ENCODE peak calls at places on chromosomes 2 and 18, in six cellular contexts. Y, I, T, W, J and P are unnamed samples.

GRCh38 chr2:163859951-163860350 is 124.1 kb upstream of the FIGN start:
- DNase-seq in Y (peak), I (no peak), T (peak), W (no peak), J (no peak), P (no peak)

GRCh38 chr18:46621871-46622270 is 35.1 kb downstream of the LOXHD1 start:
- DNase-seq in Y (no peak), I (no peak), T (no peak), W (no peak), J (no peak), P (no peak)

GRCh38 chr2:205607146-205607545 is 75.2 kb upstream of the NRP2 start:
- DNase-seq in Y (no peak), I (no peak), T (no peak), W (no peak), J (no peak), P (no peak)

GRCh38 chr2:233643128-233643527 is 6.9 kb downstream of the UGT1A10 start:
- DNase-seq in Y (no peak), I (peak), T (no peak), W (peak), J (peak), P (no peak)

GRCh38 chr2:98528349-98528748 is 80.0 kb downstream of the COA5 start:
- DNase-seq in Y (no peak), I (no peak), T (no peak), W (no peak), J (no peak), P (no peak)

GRCh38 chr2:104790100-104790811 is 63.7 kb upstream of the POU3F3 start:
- DNase-seq in Y (no peak), I (no peak), T (no peak), W (no peak), J (peak), P (peak)

GRCh38 chr18:48941672-48942071 is 9.1 kb downstream of the SMAD7 start:
- DNase-seq in Y (no peak), I (peak), T (no peak), W (no peak), J (peak), P (no peak)

GRCh38 chr18:6044773-6045172 is 149.5 kb upstream of the TMEM200C start:
- DNase-seq in Y (peak), I (no peak), T (no peak), W (no peak), J (no peak), P (no peak)

GRCh38 chr2:46030330-46030729 is 266.9 kb upstream of the EPAS1 start:
- DNase-seq in Y (no peak), I (no peak), T (no peak), W (no peak), J (no peak), P (no peak)

GRCh38 chr2:102065675-102066252 is 74.0 kb downstream of the IL1R2 start:
- DNase-seq in Y (peak), I (no peak), T (peak), W (peak), J (peak), P (peak)

GRCh38 chr2:1495676-1496393 is 82.6 kb downstream of the TPO start:
- DNase-seq in Y (no peak), I (no peak), T (no peak), W (no peak), J (no peak), P (no peak)

GRCh38 chr2:7292154-7292553 is 374.9 kb downstream of the RNF144A start:
- DNase-seq in Y (no peak), I (no peak), T (no peak), W (no peak), J (peak), P (no peak)

GRCh38 chr2:158128168-158128973 is 26.7 kb downstream of the UPP2 start:
- DNase-seq in Y (no peak), I (no peak), T (no peak), W (no peak), J (no peak), P (no peak)

GRCh38 chr2:53744395-53745065 is 23.1 kb upstream of the CHAC2 start:
- DNase-seq in Y (peak), I (no peak), T (peak), W (no peak), J (peak), P (no peak)

GRCh38 chr18:28159055-28159454 is 17.9 kb downstream of the CDH2 start:
- DNase-seq in Y (no peak), I (no peak), T (no peak), W (no peak), J (peak), P (no peak)

GRCh38 chr18:31497711-31498449 is at the start of gene DSG2:
- DNase-seq in Y (no peak), I (no peak), T (no peak), W (no peak), J (peak), P (peak)

GRCh38 chr2:199163901-199164300 is 293.8 kb downstream of the SATB2 start:
- DNase-seq in Y (no peak), I (no peak), T (no peak), W (no peak), J (no peak), P (no peak)

GRCh38 chr2:31384351-31384750 is 30.2 kb downstream of the XDH start:
- DNase-seq in Y (peak), I (no peak), T (peak), W (peak), J (peak), P (peak)

GRCh38 chr18:47964086-47964485 is 33.6 kb upstream of the SMAD2 start:
- DNase-seq in Y (no peak), I (no peak), T (no peak), W (no peak), J (no peak), P (no peak)

GRCh38 chr18:79604205-79604912 is 75.2 kb upstream of the CTDP1 start:
- DNase-seq in Y (no peak), I (no peak), T (no peak), W (no peak), J (no peak), P (no peak)

GRCh38 chr18:44709297-44710117 is 28.8 kb downstream of the SETBP1 start:
- DNase-seq in Y (no peak), I (no peak), T (peak), W (no peak), J (no peak), P (no peak)

GRCh38 chr18:78241535-78242306 is 737.9 kb upstream of the SALL3 start:
- DNase-seq in Y (no peak), I (no peak), T (no peak), W (no peak), J (no peak), P (no peak)

GRCh38 chr2:188267776-188268175 is 23.9 kb upstream of the GULP1 start:
- DNase-seq in Y (no peak), I (no peak), T (no peak), W (no peak), J (no peak), P (no peak)

GRCh38 chr2:27095745-27096651 is 9.4 kb downstream of the KHK start:
- DNase-seq in Y (peak), I (peak), T (peak), W (no peak), J (peak), P (no peak)

GRCh38 chr2:156947261-156947660 is 310.2 kb upstream of the GALNT5 start:
- DNase-seq in Y (peak), I (no peak), T (no peak), W (no peak), J (peak), P (no peak)

GRCh38 chr18:24657461-24657860 is 197.0 kb downstream of the HRH4 start:
- DNase-seq in Y (no peak), I (peak), T (peak), W (no peak), J (no peak), P (no peak)

DNA sequence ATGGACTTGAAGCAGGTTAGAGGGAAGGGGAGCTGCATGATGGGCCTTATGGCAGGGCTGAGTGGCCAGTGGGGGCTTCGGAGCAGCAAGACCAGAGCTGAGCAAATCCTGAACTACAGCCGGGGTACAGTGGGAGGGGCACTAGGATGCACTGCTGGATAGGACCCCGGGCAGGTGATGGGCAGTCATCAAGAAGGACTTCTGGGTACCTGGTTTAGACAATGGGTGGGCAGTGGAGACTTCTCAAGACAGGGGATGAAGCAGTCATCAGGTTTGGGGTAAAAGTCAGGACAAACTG is 507.4 kb upstream of the MYT1L start:
- DNase-seq in Y (no peak), I (no peak), T (no peak), W (no peak), J (no peak), P (no peak)
- H2AFZ ChIP-seq in Y (no peak), I (no peak), T (no peak), W (no peak), J (no peak), P (no peak)

DNA sequence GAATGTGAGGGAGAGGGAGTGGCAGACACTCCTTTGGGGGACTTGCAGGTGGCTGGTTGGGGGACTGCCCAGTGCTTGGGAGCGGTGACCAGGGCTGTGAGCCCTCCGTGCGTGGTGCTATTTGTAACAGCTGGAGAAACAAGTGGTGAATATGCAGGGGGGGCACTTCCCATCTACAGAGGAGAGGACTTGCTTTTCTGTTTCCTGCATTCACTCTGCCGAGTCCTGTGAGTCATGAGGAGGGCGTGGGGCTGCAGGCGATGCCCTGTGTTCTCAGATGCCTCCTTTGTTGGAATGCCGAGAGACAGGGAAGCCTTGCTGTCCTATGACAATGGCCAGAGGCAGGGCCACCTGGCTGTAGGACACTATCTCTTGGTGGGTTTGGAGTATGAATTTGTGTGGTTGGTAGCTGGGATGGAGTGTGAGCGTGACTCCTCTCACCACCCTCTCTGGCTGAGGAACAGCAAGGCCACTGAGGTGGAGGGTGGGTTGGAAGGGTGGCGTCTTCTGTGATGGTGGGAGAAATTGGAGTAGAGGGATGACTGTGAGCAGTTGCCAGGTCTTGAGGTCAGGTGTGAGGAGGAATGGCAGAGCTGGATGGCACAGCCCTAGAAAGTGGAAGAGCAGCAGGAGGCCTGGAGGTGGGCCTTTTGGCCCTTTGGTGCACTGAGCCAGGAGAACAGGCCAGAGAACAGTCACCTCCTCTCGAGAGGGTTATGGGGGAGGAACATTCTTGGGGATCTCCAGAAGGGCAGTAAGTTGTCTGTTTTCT is 24.3 kb downstream of the FHOD3 start:
- DNase-seq in Y (peak), I (no peak), T (no peak), W (peak), J (peak), P (peak)
- H3K27ac ChIP-seq in Y (no peak), I (no peak), T (no peak), W (no peak), J (no peak), P (no peak)

DNA sequence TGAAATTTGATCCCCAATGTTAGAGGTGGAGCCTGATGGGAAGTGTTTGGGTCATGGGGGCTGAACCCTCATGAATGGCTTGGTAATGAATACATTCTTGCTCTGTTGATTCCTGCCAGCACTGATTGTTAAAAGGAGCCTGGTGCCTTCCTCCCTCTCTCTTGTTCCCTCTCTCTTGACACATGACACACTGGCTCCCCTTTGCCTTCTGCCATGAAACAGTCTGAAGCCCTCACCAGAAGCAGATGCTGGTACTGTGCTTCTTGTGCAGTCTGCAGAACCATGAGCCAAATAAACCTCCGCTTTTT is 30.6 kb upstream of the EPC2 start:
- DNase-seq in Y (no peak), I (peak), T (peak), W (peak), J (no peak), P (peak)
- H2AFZ ChIP-seq in Y (no peak), I (no peak), T (no peak), W (peak), J (peak), P (peak)

GRCh38 chr2:74860079-74860478 is 26.2 kb downstream of the HK2 start:
- DNase-seq in Y (no peak), I (no peak), T (no peak), W (no peak), J (no peak), P (no peak)

GRCh38 chr2:74856599-74856998 is 22.7 kb downstream of the HK2 start:
- DNase-seq in Y (no peak), I (no peak), T (no peak), W (no peak), J (no peak), P (no peak)

GRCh38 chr2:74856004-74856578 is 22.2 kb downstream of the HK2 start:
- DNase-seq in Y (no peak), I (no peak), T (no peak), W (peak), J (no peak), P (no peak)

GRCh38 chr2:74857215-74857614 is 23.3 kb downstream of the HK2 start:
- DNase-seq in Y (no peak), I (no peak), T (no peak), W (no peak), J (no peak), P (no peak)

GRCh38 chr2:74857725-74858124 is 23.8 kb downstream of the HK2 start:
- DNase-seq in Y (no peak), I (no peak), T (no peak), W (no peak), J (no peak), P (no peak)
- H3K27ac ChIP-seq in Y (no peak), I (no peak), T (no peak), W (no peak), J (no peak), P (no peak)

GRCh38 chr2:202373490-202373889 is 2.6 kb upstream of the BMPR2 start:
- DNase-seq in Y (peak), I (peak), T (no peak), W (no peak), J (peak), P (peak)

GRCh38 chr2:202375611-202376408 is at the start of gene BMPR2:
- DNase-seq in Y (peak), I (peak), T (peak), W (peak), J (peak), P (peak)

GRCh38 chr2:202377308-202377736 is 1.2 kb downstream of the BMPR2 start:
- DNase-seq in Y (peak), I (peak), T (no peak), W (no peak), J (peak), P (peak)

GRCh38 chr2:202376460-202377307 is 557 bp downstream of the BMPR2 start:
- DNase-seq in Y (peak), I (peak), T (peak), W (peak), J (peak), P (peak)

GRCh38 chr2:202375006-202375610 is 1.0 kb upstream of the BMPR2 start:
- DNase-seq in Y (peak), I (peak), T (peak), W (no peak), J (peak), P (peak)
- H2AFZ ChIP-seq in Y (peak), I (peak), T (peak), W (peak), J (peak), P (peak)

GRCh38 chr2:44994377-44994776 is 14.9 kb downstream of the SIX2 start:
- DNase-seq in Y (no peak), I (no peak), T (no peak), W (no peak), J (no peak), P (no peak)
- H3K27ac ChIP-seq in Y (no peak), I (no peak), T (no peak), W (no peak), J (no peak), P (no peak)

DNA sequence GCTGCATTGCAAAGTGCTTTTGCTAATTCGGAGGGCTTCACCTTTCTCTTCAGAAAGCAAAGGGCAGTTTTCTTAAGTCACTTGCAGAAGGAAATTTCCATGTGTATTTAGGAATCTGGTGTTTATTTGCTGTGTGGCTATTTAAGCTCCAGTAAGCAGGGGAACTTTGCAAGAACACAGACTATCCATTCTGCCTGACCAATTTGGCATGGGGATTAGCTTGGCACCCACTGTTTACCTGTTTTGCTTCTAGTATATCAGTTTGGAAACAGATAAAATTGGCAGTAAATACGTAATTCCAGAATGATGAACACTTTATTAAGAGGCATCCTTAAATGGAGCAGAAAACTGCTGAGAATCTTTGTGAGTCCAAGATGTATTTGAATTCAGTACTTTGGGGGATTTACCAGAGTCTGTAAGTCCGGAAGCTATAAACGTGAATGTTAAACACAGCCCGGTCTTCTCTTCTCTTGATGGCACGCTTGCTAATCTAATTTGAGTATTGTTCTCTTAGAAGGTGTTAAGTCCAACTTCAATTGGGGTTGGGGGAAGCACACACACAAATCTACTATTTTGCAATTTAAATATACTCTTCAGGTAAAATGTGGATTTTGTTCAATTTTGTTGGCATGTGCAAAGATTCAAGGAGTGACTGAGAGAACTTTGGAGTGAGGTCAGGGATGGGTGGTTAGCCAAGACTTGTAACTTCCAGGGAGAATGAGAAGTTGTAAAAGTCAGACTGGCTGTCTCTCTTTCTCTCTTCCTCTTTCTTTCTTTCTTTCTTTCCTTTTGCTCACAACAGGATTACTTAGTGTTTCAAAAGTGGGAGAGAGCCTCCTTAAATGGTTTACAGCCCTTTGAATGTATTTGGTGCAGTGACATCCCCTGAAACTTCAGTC is 705 bp downstream of the ACKR3 start:
- DNase-seq in Y (no peak), I (peak), T (no peak), W (no peak), J (peak), P (no peak)
- H2AFZ ChIP-seq in Y (no peak), I (peak), T (no peak), W (no peak), J (no peak), P (no peak)

GRCh38 chr2:177633910-177634294 is 241.3 kb downstream of the AGPS start:
- DNase-seq in Y (no peak), I (peak), T (no peak), W (no peak), J (peak), P (no peak)
- H3K27ac ChIP-seq in Y (no peak), I (no peak), T (no peak), W (no peak), J (no peak), P (no peak)

GRCh38 chr2:150023044-150023443 is 435.5 kb upstream of the MMADHC start:
- DNase-seq in Y (no peak), I (no peak), T (no peak), W (no peak), J (no peak), P (peak)

GRCh38 chr2:150019063-150019462 is 431.5 kb upstream of the MMADHC start:
- DNase-seq in Y (no peak), I (no peak), T (no peak), W (no peak), J (no peak), P (no peak)

GRCh38 chr2:150020221-150020620 is 432.6 kb upstream of the MMADHC start:
- DNase-seq in Y (no peak), I (no peak), T (no peak), W (no peak), J (no peak), P (no peak)

GRCh38 chr2:150023663-150024062 is 436.1 kb upstream of the MMADHC start:
- DNase-seq in Y (no peak), I (no peak), T (no peak), W (no peak), J (no peak), P (no peak)

DNA sequence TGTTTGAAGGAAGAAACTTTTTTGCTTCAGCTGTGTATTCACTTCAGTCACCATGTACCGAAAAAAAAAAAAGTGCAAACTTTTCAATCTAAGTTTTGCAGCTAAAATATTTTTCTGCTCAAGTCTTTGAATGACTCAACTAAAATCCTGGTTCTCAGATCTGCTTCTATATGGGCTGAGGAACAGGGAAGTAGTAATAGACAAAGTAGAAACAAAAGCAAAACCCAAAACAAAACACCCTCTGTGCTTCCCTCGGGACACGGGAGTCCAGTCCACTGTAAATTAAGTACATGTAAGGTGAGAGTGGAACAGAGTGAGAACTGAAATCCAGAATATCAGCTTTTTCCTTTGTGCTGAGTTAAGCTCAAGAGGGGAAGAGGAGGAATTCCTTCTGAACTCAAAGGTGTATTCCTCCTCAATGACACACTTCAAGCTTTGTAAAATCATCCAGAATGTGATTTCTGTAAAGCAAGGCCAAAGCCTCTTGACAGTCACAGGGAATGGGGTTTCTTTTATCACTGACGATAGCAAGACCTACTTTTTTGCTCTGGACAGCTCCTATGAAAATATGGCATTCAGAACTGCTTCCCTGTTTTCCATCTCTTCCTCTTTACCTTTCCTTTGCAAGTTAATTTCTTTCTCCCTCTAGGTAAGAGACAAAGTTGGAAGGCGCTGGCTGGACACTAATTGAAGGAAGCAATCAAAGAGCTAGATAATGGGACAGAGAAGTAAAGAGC is 433.5 kb upstream of the MMADHC start:
- DNase-seq in Y (no peak), I (no peak), T (no peak), W (no peak), J (no peak), P (no peak)
- H2AFZ ChIP-seq in Y (no peak), I (no peak), T (no peak), W (no peak), J (no peak), P (no peak)